ENCODE peak calls at places on chromosomes 2 and 18, in four cellular contexts. P is H1, R is GM12878, X is K562. B is an unnamed sample.
A peak's percentile ranks its signal among the peaks of the same experiment; 100 is the strongest.

GRCh38 chr2:149084924-149085795 is 46.7 kb downstream of the LYPD6B start:
- DNase-seq in R (no peak), X (no peak), P (no peak), B (no peak)

GRCh38 chr2:206154197-206154596 is 5.0 kb downstream of the NDUFS1 start:
- DNase-seq in R (peak; percentile 35), X (peak; percentile 9), P (no peak), B (no peak)

GRCh38 chr2:199228887-199229819 is 228.6 kb downstream of the SATB2 start:
- DNase-seq in P (no peak), R (peak; percentile 93), X (peak; percentile 37), B (no peak)

GRCh38 chr2:3759331-3759730 is 56.0 kb downstream of the DCDC2C start:
- DNase-seq in X (no peak), R (no peak), P (no peak), B (no peak)

GRCh38 chr2:26516246-26516645 is 38.3 kb upstream of the OTOF start:
- DNase-seq in R (no peak), X (no peak), P (no peak), B (no peak)

GRCh38 chr2:205650450-205650849 is 31.9 kb upstream of the NRP2 start:
- DNase-seq in R (no peak), P (peak; percentile 48), X (no peak), B (no peak)

GRCh38 chr2:112728384-112729175 is 7.8 kb downstream of the NT5DC4 start:
- DNase-seq in P (no peak), X (peak; percentile 55), R (no peak), B (no peak)

GRCh38 chr2:38661306-38661705 is 4.6 kb upstream of the GALM start:
- DNase-seq in R (no peak), X (no peak), P (no peak), B (no peak)

GRCh38 chr18:25164837-25165791 is 186.9 kb downstream of the ZNF521 start:
- DNase-seq in X (no peak), P (no peak), R (no peak), B (no peak)

GRCh38 chr18:21546423-21546822 is 54.1 kb downstream of the ESCO1 start:
- DNase-seq in X (no peak), P (no peak), R (no peak), B (no peak)

GRCh38 chr2:199862779-199863178 is 11.8 kb upstream of the FTCDNL1 start:
- DNase-seq in R (no peak), P (no peak), X (no peak), B (no peak)

DNA sequence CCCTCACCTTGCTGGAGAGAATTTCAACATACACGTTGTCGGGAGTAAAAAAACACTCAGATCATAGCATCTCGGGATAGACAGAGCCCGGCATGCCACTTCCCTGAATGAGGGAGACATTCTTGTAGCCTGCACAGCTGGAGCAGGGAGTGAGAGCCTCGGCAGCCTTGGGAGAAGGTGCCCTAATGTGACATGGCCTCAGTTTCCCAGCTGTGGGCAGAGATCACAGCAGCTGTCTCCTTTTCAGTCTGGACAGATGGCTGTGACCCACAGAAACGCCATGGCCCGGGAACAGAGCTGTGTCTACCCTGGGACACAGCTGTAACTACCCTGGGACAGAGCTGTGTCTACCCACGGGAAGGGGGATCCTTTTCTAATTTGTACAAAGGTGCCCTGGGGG is 55.9 kb downstream of the HS1BP3 start:
- DNase-seq in X (no peak), R (no peak), P (no peak), B (no peak)
- TF ChIP-seq USF2 in X (no peak), R (no peak), P (no peak), B (no peak)

GRCh38 chr2:31337860-31338259 is 76.7 kb downstream of the XDH start:
- DNase-seq in R (no peak), P (no peak), X (no peak), B (no peak)
- TF ChIP-seq NRF1 in R (no peak), P (no peak), X (no peak), B (no peak)

GRCh38 chr18:8253943-8254342 is 355.3 kb upstream of the RAB12 start:
- DNase-seq in X (no peak), P (no peak), R (no peak), B (peak; percentile 74)

GRCh38 chr18:8252371-8252770 is 356.9 kb upstream of the RAB12 start:
- DNase-seq in P (no peak), R (no peak), X (no peak), B (no peak)

GRCh38 chr18:8257851-8258434 is 351.3 kb upstream of the RAB12 start:
- DNase-seq in P (no peak), X (no peak), R (no peak), B (no peak)

GRCh38 chr18:8260319-8260718 is 348.9 kb upstream of the RAB12 start:
- DNase-seq in X (no peak), P (no peak), R (no peak), B (no peak)

DNA sequence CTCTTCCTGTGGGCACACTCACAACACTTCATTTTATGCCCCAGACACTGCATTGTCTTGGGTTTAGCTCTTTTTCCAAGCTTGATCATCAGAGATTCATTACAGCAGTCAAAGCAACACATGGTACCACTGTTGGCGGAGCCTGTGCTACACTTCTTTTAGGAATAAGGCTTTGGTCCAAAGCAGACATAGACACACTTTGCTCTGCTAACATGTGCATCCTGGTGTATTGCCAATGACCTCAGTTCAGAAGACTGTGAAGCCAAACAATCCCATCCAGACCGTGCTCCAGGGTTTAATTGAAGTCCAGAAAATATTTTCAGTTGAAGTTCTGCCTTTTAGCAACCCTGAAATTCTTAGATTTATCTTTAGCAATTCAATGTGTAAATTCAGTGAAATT is 354.6 kb upstream of the RAB12 start:
- DNase-seq in R (no peak), X (no peak), P (no peak), B (no peak)
- TF ChIP-seq USF2 in R (no peak), X (no peak), P (no peak), B (no peak)

DNA sequence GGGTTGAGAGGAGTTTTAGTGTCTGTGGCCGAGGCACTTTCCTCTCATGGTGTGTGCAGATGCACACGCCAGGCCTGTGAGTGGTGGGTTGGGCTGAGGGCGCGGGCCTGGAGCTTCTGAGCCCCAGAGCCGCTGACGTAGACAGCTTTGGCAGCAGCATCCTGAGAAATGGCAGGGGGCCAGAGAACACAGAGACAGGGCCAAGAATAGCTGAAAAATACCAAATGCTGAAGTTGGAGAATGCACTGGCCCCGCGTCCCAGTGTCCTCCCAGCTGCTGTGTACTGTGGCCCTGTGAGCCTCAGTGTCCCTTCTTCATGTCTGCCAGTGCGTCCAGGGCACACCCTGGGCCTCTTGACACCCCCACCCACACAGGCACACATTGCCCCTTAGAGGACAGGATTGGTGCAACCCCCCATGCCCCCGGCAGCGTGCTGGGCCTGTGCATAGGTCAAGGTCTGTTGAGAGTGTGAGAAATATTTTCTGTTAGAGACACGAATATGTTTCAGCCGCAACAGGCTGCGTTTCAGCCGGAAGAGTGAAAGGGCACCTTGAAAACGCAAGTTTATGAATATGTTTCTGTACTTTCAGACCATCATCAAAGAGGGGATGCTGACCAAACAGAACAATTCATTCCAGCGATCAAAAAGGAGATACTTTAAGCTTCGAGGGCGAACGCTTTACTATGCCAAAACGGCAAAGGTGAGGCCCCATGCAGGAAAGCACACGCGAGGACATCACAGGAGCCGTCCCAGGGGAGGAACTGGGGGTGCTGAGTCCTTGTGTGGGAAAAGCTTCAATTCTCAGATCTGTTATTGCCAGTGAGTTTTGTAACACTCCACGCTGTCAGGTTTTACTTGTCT is 33.6 kb downstream of the DGKD start:
- DNase-seq in P (peak; percentile 36), X (no peak), R (no peak), B (peak; percentile 90)
- TF ChIP-seq NRF1 in P (no peak), X (no peak), R (no peak), B (no peak)

DNA sequence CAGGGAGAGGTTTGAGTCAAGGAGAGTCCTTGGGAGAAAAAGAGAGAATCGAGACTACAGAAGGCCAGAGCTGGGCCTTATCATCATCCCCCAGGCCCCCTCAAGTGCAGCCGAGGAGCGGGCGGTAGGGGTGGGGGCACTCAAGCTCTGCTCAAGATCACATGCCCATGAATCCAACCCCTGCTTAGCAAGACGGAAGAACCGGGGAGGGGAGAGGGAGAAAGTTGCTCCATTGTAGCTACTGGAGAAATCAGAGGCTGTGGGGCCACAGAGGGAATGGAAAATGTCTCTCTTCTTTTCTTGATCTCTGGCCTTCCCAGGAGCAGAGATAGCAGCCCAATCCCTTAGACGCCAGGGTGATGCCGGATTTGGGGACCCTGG is 14.6 kb downstream of the SLC4A3 start:
- DNase-seq in R (no peak), X (no peak), P (no peak), B (no peak)
- TF ChIP-seq USF2 in R (no peak), X (no peak), P (no peak), B (no peak)